ENCODE peak calls at places on chromosomes 2 and 18, in five cellular contexts. J is neuronal stem cell; T is activated CD4-positive, alpha-beta T cell treated with anti-CD3 and anti-CD28 coated beads, Interleukin-2, amount 10 ng/mL, durations not matched to agents 7 days and 5 days; L is IMR-90; D is NCI-H446. O is an unnamed sample.

GRCh38 chr2:157822993-157823392 is 53.1 kb downstream of the ACVR1 start:
- DNase-seq in L (peak; percentile 83), T (no peak), D (no peak), J (no peak), O (no peak)

GRCh38 chr2:147712051-147712450 is 132.8 kb upstream of the ACVR2A start:
- DNase-seq in L (no peak), D (no peak), T (no peak), J (no peak), O (no peak)

GRCh38 chr2:172734711-172735645 is 667 bp upstream of the RAPGEF4 start:
- DNase-seq in J (no peak), D (no peak), T (no peak), L (no peak), O (no peak)

GRCh38 chr2:119857742-119858141 is 98.0 kb downstream of the PTPN4 start:
- DNase-seq in D (no peak), T (no peak), J (no peak), L (no peak), O (no peak)

GRCh38 chr2:118705032-118705431 is 142.4 kb downstream of the EN1 start:
- DNase-seq in L (peak; percentile 1), D (no peak), J (no peak), T (no peak), O (no peak)

GRCh38 chr2:139605668-139606067 is 825.5 kb upstream of the NXPH2 start:
- DNase-seq in D (no peak), J (no peak), T (no peak), L (no peak), O (no peak)

GRCh38 chr18:22556271-22556990 is 138.7 kb upstream of the CTAGE1 start:
- DNase-seq in D (no peak), T (no peak), L (peak; percentile 38), J (no peak), O (no peak)

GRCh38 chr18:32929213-32929612 is 156.4 kb upstream of the KLHL14 start:
- DNase-seq in L (no peak), D (no peak), T (no peak), J (no peak), O (no peak)

GRCh38 chr2:30780776-30781330 is 26.4 kb downstream of the CAPN13 start:
- DNase-seq in D (no peak), L (no peak), T (no peak), J (no peak), O (no peak)

GRCh38 chr2:120949957-120950590 is 214.4 kb downstream of the GLI2 start:
- DNase-seq in L (peak; percentile 33), T (no peak), D (no peak), J (no peak), O (no peak)

GRCh38 chr2:234496442-234496834 is 443 bp downstream of the ARL4C start:
- DNase-seq in L (no peak), J (no peak), T (peak; percentile 58), D (no peak), O (peak; percentile 52)

GRCh38 chr2:94871226-94872087 is at the start of gene TEKT4:
- DNase-seq in D (no peak), T (no peak), L (no peak), J (no peak), O (no peak)

GRCh38 chr2:100831831-100832230 is 11.9 kb downstream of the NPAS2 start:
- DNase-seq in J (no peak), L (no peak), T (no peak), D (no peak), O (no peak)

GRCh38 chr2:232633413-232634318 is at the start of gene EFHD1:
- DNase-seq in D (no peak), L (peak; percentile 34), T (peak; percentile 48), J (peak; percentile 80), O (no peak)

GRCh38 chr2:236879416-236879963 is 206.2 kb upstream of the COPS8 start:
- DNase-seq in L (no peak), T (no peak), J (no peak), D (no peak), O (no peak)

GRCh38 chr2:162989507-162989906 is 150.9 kb upstream of the KCNH7 start:
- DNase-seq in J (no peak), L (no peak), D (no peak), T (no peak), O (no peak)

GRCh38 chr2:128466377-128467175 is 147.9 kb upstream of the HS6ST1 start:
- DNase-seq in T (no peak), L (no peak), D (peak; percentile 37), J (no peak), O (peak; percentile 11)

GRCh38 chr2:128322651-128323491 is 4.2 kb upstream of the HS6ST1 start:
- DNase-seq in D (no peak), L (no peak), T (no peak), J (no peak), O (peak; percentile 15)

GRCh38 chr2:129248183-129248582 is 731.3 kb upstream of the RAB6C start:
- DNase-seq in T (no peak), J (no peak), D (no peak), L (no peak), O (no peak)

GRCh38 chr2:27954771-27955384 is 64.3 kb downstream of the BABAM2 start:
- DNase-seq in T (peak; percentile 41), L (peak; percentile 97), D (peak; percentile 83), J (no peak), O (peak; percentile 82)

GRCh38 chr2:24886640-24887324 is 33.3 kb downstream of the ADCY3 start:
- DNase-seq in D (no peak), J (no peak), T (no peak), L (peak; percentile 51), O (no peak)

GRCh38 chr2:136538489-136538888 is 226.9 kb upstream of the THSD7B start:
- DNase-seq in J (no peak), D (peak; percentile 82), L (no peak), T (no peak), O (no peak)

GRCh38 chr2:171568085-171568484 is 45.8 kb downstream of the CYBRD1 start:
- DNase-seq in T (no peak), D (no peak), J (no peak), L (no peak), O (no peak)

GRCh38 chr2:216275890-216276289 is 96.4 kb downstream of the MARCHF4 start:
- DNase-seq in T (no peak), L (no peak), D (no peak), J (no peak), O (no peak)

GRCh38 chr2:109215866-109216265 is 86.9 kb downstream of the SH3RF3 start:
- DNase-seq in J (no peak), D (no peak), L (no peak), T (no peak), O (no peak)

O was measured in DND-41.